ENCODE peak calls at places on chromosomes 2 and 18, in five cellular contexts. G, S, F, W and I are unnamed samples.

GRCh38 chr2:143513081-143513480 is 383.9 kb downstream of the ARHGAP15 start:
- DNase-seq in G (peak), S (peak), F (peak), W (no peak), I (peak)

GRCh38 chr2:71568103-71568502 is 114.7 kb downstream of the DYSF start:
- DNase-seq in G (no peak), S (no peak), F (no peak), W (no peak), I (no peak)

GRCh38 chr2:226906439-226906796 is 70.6 kb downstream of the RHBDD1 start:
- DNase-seq in G (no peak), S (no peak), F (no peak), W (no peak), I (no peak)

GRCh38 chr2:232320038-232320790 is 58.3 kb upstream of the ALPP start:
- DNase-seq in G (no peak), S (no peak), F (no peak), W (no peak), I (no peak)

GRCh38 chr18:79522451-79523220 is 126.9 kb downstream of the NFATC1 start:
- DNase-seq in G (no peak), S (peak), F (peak), W (no peak), I (no peak)

GRCh38 chr2:219344756-219345458 is 12.4 kb upstream of the RESP18 start:
- DNase-seq in G (no peak), S (no peak), F (no peak), W (no peak), I (peak)

GRCh38 chr2:122710049-122710448 is 954.6 kb downstream of the TSN start:
- DNase-seq in G (no peak), S (no peak), F (no peak), W (no peak), I (no peak)

GRCh38 chr18:44465337-44465736 is 215.4 kb upstream of the SETBP1 start:
- DNase-seq in G (no peak), S (no peak), F (no peak), W (no peak), I (no peak)

GRCh38 chr18:23994361-23994902 is 20.1 kb upstream of the TTC39C start:
- DNase-seq in G (no peak), S (no peak), F (no peak), W (peak), I (peak)

GRCh38 chr2:146661494-146662096 is 1183.2 kb upstream of the ACVR2A start:
- DNase-seq in G (peak), S (no peak), F (no peak), W (no peak), I (peak)

GRCh38 chr2:146659976-146660375 is 1184.9 kb upstream of the ACVR2A start:
- DNase-seq in G (no peak), S (no peak), F (no peak), W (peak), I (peak)

GRCh38 chr2:146669735-146670134 is 1175.1 kb upstream of the ACVR2A start:
- DNase-seq in G (no peak), S (no peak), F (no peak), W (no peak), I (no peak)

GRCh38 chr2:146666336-146666735 is 1178.5 kb upstream of the ACVR2A start:
- DNase-seq in G (no peak), S (no peak), F (no peak), W (no peak), I (no peak)

DNA sequence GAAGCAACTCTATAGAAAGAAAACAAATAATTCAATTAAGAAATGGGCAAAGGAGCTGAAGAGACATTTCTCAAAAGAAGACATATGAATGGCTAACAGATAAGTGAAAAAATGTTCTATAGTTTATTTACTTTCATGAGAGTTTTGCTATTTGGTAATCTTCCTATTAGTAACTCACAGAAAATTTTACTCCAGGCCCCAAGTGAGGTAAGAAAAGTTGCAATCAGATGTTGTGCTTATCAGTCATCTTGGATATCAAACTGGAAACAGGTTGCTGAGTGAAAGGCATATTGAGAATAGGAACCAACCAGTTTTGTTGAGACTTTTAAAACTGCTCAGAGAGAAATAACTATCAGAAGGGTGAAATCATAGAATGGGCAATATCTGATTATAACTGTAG is 1179.0 kb upstream of the ACVR2A start:
- DNase-seq in G (no peak), S (no peak), F (no peak), W (no peak), I (no peak)
- H2BK12ac ChIP-seq in G (no peak), S (no peak), F (no peak), W (no peak), I (no peak)

GRCh38 chr2:1162246-1162645 is 211.6 kb downstream of the SNTG2 start:
- DNase-seq in G (no peak), S (no peak), F (no peak), W (no peak), I (no peak)

GRCh38 chr2:1156526-1156925 is 205.9 kb downstream of the SNTG2 start:
- DNase-seq in G (no peak), S (no peak), F (no peak), W (no peak), I (no peak)

GRCh38 chr2:1157107-1157506 is 206.5 kb downstream of the SNTG2 start:
- DNase-seq in G (no peak), S (no peak), F (no peak), W (no peak), I (no peak)

GRCh38 chr2:1162768-1163584 is 212.3 kb downstream of the SNTG2 start:
- DNase-seq in G (no peak), S (no peak), F (no peak), W (no peak), I (no peak)

DNA sequence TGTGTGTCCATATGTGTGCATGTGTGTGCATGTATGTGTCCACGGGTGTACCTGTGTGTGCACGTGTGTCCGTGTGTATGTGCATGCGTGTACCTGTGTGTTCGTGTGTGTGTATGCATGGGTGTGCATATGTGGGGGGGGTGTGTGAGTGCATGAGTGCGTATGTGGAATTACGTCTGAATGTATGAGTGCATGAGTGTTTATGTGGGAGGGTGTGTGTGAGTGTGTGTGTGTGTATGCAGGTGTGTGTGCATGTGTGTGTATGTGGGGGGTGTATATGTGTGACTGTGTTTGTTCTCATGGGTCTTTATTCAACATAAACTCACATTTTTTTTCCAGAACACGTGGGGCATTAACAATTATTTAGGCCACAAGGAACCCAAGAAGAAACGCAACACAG is 208.4 kb downstream of the SNTG2 start:
- DNase-seq in G (no peak), S (no peak), F (no peak), W (no peak), I (no peak)
- H2BK12ac ChIP-seq in G (no peak), S (no peak), F (no peak), W (no peak), I (no peak)

DNA sequence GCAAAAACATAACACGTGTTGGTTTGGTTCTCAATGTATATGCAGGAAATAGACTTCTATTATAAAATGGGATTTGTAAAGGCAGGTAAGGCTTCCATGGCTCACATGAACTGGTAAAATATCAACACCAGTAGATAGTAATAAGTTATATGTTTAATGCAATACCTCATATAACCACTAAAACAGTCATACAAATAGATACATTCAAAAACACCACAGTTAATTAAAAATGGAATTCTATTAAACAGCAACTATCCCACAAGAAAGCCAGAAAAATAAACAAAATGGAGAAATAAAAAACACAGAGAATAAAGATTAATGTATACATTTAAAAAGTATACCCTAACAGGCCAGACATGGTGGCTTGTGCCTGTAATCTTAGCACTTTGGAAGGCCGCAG is 243.8 kb upstream of the LRATD1 start:
- DNase-seq in G (no peak), S (no peak), F (no peak), W (no peak), I (no peak)
- H2BK12ac ChIP-seq in G (no peak), S (no peak), F (no peak), W (no peak), I (no peak)

GRCh38 chr2:199433204-199433832 is 24.4 kb downstream of the SATB2 start:
- DNase-seq in G (no peak), S (no peak), F (no peak), W (no peak), I (no peak)

GRCh38 chr2:199428291-199428690 is 29.4 kb downstream of the SATB2 start:
- DNase-seq in G (no peak), S (no peak), F (no peak), W (no peak), I (no peak)

GRCh38 chr2:199434555-199434954 is 23.2 kb downstream of the SATB2 start:
- DNase-seq in G (no peak), S (no peak), F (no peak), W (no peak), I (no peak)

GRCh38 chr2:199431748-199432213 is 26.0 kb downstream of the SATB2 start:
- DNase-seq in G (no peak), S (peak), F (no peak), W (no peak), I (peak)

GRCh38 chr2:199430219-199430618 is 27.5 kb downstream of the SATB2 start:
- DNase-seq in G (no peak), S (no peak), F (no peak), W (no peak), I (no peak)
- H2BK12ac ChIP-seq in G (no peak), S (no peak), F (peak), W (no peak), I (no peak)

GRCh38 chr18:75163736-75164135 is 45.2 kb downstream of the PTGR3 start:
- DNase-seq in G (no peak), S (no peak), F (no peak), W (no peak), I (no peak)
- H2BK12ac ChIP-seq in G (no peak), S (no peak), F (no peak), W (no peak), I (no peak)

GRCh38 chr2:100905132-100905805 is 85.3 kb downstream of the NPAS2 start:
- DNase-seq in G (no peak), S (no peak), F (no peak), W (no peak), I (no peak)

GRCh38 chr2:100902833-100903405 is 83.0 kb downstream of the NPAS2 start:
- DNase-seq in G (no peak), S (no peak), F (no peak), W (peak), I (peak)

GRCh38 chr2:100906131-100906530 is 86.2 kb downstream of the NPAS2 start:
- DNase-seq in G (no peak), S (no peak), F (no peak), W (no peak), I (no peak)

GRCh38 chr2:100906679-100907078 is 86.7 kb downstream of the NPAS2 start:
- DNase-seq in G (no peak), S (no peak), F (no peak), W (no peak), I (no peak)

GRCh38 chr2:100903534-100904258 is 83.8 kb downstream of the NPAS2 start:
- DNase-seq in G (no peak), S (no peak), F (no peak), W (peak), I (peak)
- H2BK12ac ChIP-seq in G (peak), S (no peak), F (no peak), W (peak), I (peak)